ENCODE peak calls at places on chromosomes 12 and 14, in five cellular contexts. One of them, this sample, is unnamed.

GRCh38 chr14:105180598-105181528 is at the start of gene NUDT14:
- DNase-seq in HepG2: no peak
- DNase-seq in NT2/D1: no peak
- DNase-seq in GM12878: no peak
- DNase-seq in H1: peak
- DNase-seq in this sample: peak

GRCh38 chr14:30349515-30349914 is 209.4 kb upstream of the G2E3 start:
- DNase-seq in HepG2: no peak
- DNase-seq in NT2/D1: no peak
- DNase-seq in GM12878: no peak
- DNase-seq in H1: no peak
- DNase-seq in this sample: no peak

GRCh38 chr12:38669081-38669480 is 236.3 kb downstream of the CPNE8 start:
- DNase-seq in HepG2: no peak
- DNase-seq in NT2/D1: no peak
- DNase-seq in GM12878: no peak
- DNase-seq in H1: no peak
- DNase-seq in this sample: no peak

GRCh38 chr12:105175397-105175990 is 60.5 kb downstream of the APPL2 start:
- DNase-seq in HepG2: no peak
- DNase-seq in NT2/D1: no peak
- DNase-seq in GM12878: no peak
- DNase-seq in H1: no peak
- DNase-seq in this sample: no peak

GRCh38 chr12:6620137-6620884 is 13.1 kb upstream of the CHD4 start:
- DNase-seq in HepG2: no peak
- DNase-seq in NT2/D1: no peak
- DNase-seq in GM12878: no peak
- DNase-seq in H1: peak
- DNase-seq in this sample: no peak

GRCh38 chr12:28998662-28999120 is 150.4 kb upstream of the FAR2 start:
- DNase-seq in HepG2: peak
- DNase-seq in NT2/D1: peak
- DNase-seq in GM12878: no peak
- DNase-seq in H1: no peak
- DNase-seq in this sample: peak

GRCh38 chr14:68798621-68799020 is 5.8 kb upstream of the ZFP36L1 start:
- DNase-seq in HepG2: no peak
- DNase-seq in NT2/D1: no peak
- DNase-seq in GM12878: no peak
- DNase-seq in H1: no peak
- DNase-seq in this sample: no peak

GRCh38 chr14:103502877-103503276 is 19.8 kb downstream of the CKB start:
- DNase-seq in HepG2: no peak
- DNase-seq in NT2/D1: no peak
- DNase-seq in GM12878: no peak
- DNase-seq in H1: no peak
- DNase-seq in this sample: no peak

GRCh38 chr12:28793767-28794166 is 355.3 kb upstream of the FAR2 start:
- DNase-seq in HepG2: no peak
- DNase-seq in NT2/D1: no peak
- DNase-seq in GM12878: no peak
- DNase-seq in H1: no peak
- DNase-seq in this sample: no peak

GRCh38 chr12:24500466-24501232 is 448.3 kb downstream of the BCAT1 start:
- DNase-seq in HepG2: no peak
- DNase-seq in NT2/D1: no peak
- DNase-seq in GM12878: no peak
- DNase-seq in H1: no peak
- DNase-seq in this sample: no peak

GRCh38 chr12:79983969-79984629 is 49.2 kb upstream of the PPP1R12A start:
- DNase-seq in HepG2: no peak
- DNase-seq in NT2/D1: no peak
- DNase-seq in GM12878: no peak
- DNase-seq in H1: no peak
- DNase-seq in this sample: no peak

GRCh38 chr12:43112101-43112661 is 439.8 kb downstream of the ADAMTS20 start:
- DNase-seq in HepG2: no peak
- DNase-seq in NT2/D1: no peak
- DNase-seq in GM12878: no peak
- DNase-seq in H1: no peak
- DNase-seq in this sample: no peak

GRCh38 chr12:49825971-49826421 is 2.2 kb downstream of the NCKAP5L start:
- DNase-seq in HepG2: no peak
- DNase-seq in NT2/D1: no peak
- DNase-seq in GM12878: no peak
- DNase-seq in H1: no peak
- DNase-seq in this sample: no peak

GRCh38 chr12:49296836-49297694 is 2.1 kb downstream of the PRPH start:
- DNase-seq in HepG2: peak
- DNase-seq in NT2/D1: peak
- DNase-seq in GM12878: no peak
- DNase-seq in H1: peak
- DNase-seq in this sample: peak

DNA sequence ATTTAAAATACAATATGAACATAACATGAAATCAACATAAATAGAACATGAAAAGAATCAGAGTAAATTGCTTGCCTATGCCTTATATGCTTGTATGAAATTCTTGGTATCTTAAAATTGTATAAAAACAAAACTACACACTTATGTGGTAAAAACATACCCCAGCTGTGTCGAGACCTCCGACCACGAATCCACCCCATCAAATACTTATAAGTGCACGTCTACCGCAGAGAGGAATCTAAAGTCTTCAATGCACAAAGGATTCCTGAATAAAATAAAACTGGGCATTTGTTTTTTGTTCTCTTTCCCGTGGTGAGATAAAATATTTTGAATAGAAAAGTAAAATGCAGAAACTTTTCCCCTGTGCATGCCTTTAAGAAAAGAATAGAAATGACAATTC is 1.2 kb downstream of the KLRK1 start:
- DNase-seq in HepG2: no peak
- DNase-seq in NT2/D1: no peak
- DNase-seq in GM12878: no peak
- DNase-seq in H1: no peak
- DNase-seq in this sample: no peak
- TF ChIP-seq SUZ12 in HepG2: no peak
- TF ChIP-seq SUZ12 in NT2/D1: no peak
- TF ChIP-seq SUZ12 in GM12878: no peak
- TF ChIP-seq SUZ12 in H1: no peak
- TF ChIP-seq SUZ12 in this sample: no peak

DNA sequence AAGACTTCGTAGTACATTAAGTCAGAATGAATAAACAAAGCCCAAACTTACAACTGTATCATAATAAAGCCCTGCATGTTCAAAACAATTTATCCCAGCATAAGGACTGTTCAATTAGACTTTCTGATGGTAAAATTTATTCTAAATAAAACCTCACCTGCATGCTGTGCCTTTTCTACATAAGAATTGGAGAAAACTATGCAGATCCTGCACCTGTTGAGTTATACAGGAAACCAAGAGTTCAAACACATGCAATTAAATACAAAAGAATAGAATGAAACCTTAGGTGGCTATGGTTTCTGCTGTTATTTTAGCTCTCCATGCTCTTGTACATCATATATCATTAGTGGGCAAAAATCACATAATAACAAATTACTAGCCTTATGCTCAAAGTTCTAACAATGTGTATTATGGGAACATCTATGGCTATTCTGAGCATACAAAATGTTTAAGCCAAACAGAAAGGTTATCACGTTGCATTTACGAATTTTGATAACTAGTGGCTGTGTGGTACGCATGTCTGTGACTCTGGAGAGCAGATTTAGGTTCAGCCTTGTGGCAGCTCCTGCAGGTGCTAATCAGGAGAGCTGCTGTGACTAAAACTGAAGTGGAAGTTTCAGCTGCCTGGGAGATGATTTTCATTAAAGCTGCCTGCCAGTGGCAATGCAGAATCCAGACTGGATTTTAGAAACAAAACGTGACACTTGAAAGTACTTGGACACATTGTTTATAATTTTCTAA is 36.1 kb upstream of the LRFN5 start:
- DNase-seq in HepG2: no peak
- DNase-seq in NT2/D1: no peak
- DNase-seq in GM12878: no peak
- DNase-seq in H1: no peak
- DNase-seq in this sample: no peak
- TF ChIP-seq SUZ12 in HepG2: no peak
- TF ChIP-seq SUZ12 in NT2/D1: no peak
- TF ChIP-seq SUZ12 in GM12878: no peak
- TF ChIP-seq SUZ12 in H1: no peak
- TF ChIP-seq SUZ12 in this sample: no peak

DNA sequence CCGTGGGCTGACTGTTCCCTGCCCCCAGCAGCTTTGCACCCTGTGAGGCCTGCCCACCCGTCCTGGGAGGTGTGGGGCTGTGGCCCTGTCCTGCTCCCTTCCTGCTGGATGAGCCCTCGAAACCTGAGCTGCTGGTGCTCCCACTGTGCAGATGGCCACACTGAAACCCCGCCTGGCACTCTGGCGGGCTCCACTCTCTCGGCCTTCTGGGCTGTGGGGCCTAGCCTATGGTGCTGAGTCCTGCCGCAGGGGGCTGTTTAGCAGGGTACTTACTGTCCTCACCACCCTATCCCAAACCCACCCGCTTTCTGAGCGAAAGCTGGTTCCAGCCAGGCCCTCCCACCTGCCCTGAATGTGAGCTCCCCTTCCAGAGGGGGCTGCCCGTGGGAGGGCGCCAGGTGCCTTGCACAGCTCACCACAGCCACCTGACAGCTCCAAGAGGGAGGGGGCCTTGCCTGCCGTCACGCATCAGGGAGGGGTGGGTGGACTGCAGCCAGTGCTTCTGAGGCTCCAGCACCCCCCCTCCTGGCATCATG is 7.3 kb downstream of the SLC25A47 start:
- DNase-seq in HepG2: no peak
- DNase-seq in NT2/D1: no peak
- DNase-seq in GM12878: no peak
- DNase-seq in H1: no peak
- DNase-seq in this sample: no peak
- TF ChIP-seq SUZ12 in HepG2: no peak
- TF ChIP-seq SUZ12 in NT2/D1: no peak
- TF ChIP-seq SUZ12 in GM12878: no peak
- TF ChIP-seq SUZ12 in H1: no peak
- TF ChIP-seq SUZ12 in this sample: no peak

DNA sequence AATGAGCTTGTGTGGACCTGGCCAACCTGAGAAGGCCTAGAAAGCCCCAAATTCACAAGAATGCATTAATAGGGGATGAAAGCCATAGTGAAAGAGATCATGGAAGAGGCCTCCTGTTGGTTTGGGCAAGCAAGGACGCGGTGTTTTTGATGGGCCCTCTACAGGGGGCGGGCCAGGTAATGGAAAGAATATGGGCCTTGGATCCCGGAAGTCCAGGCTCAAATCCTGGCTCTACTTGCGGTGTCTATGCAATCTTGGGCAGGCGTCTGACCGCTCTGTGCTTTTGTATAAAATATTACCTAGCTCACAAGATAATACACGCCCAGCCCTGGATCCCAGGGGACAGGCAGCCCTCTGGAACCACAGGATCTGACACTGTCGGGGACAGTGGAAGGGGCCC is 41.1 kb upstream of the CLMN start:
- DNase-seq in HepG2: no peak
- DNase-seq in NT2/D1: no peak
- DNase-seq in GM12878: no peak
- DNase-seq in H1: no peak
- DNase-seq in this sample: no peak
- TF ChIP-seq SUZ12 in HepG2: no peak
- TF ChIP-seq SUZ12 in NT2/D1: no peak
- TF ChIP-seq SUZ12 in GM12878: no peak
- TF ChIP-seq SUZ12 in H1: no peak
- TF ChIP-seq SUZ12 in this sample: no peak

GRCh38 chr12:95717336-95717928 is 73.1 kb downstream of the NTN4 start:
- DNase-seq in HepG2: no peak
- DNase-seq in NT2/D1: no peak
- DNase-seq in GM12878: no peak
- DNase-seq in H1: no peak
- DNase-seq in this sample: no peak

GRCh38 chr12:95721320-95721719 is 69.2 kb downstream of the NTN4 start:
- DNase-seq in HepG2: no peak
- DNase-seq in NT2/D1: peak
- DNase-seq in GM12878: no peak
- DNase-seq in H1: no peak
- DNase-seq in this sample: no peak

GRCh38 chr12:95715177-95715576 is 75.4 kb downstream of the NTN4 start:
- DNase-seq in HepG2: no peak
- DNase-seq in NT2/D1: no peak
- DNase-seq in GM12878: no peak
- DNase-seq in H1: no peak
- DNase-seq in this sample: no peak

GRCh38 chr12:95718772-95719171 is 71.8 kb downstream of the NTN4 start:
- DNase-seq in HepG2: no peak
- DNase-seq in NT2/D1: no peak
- DNase-seq in GM12878: no peak
- DNase-seq in H1: no peak
- DNase-seq in this sample: no peak

GRCh38 chr12:95718001-95718400 is 72.6 kb downstream of the NTN4 start:
- DNase-seq in HepG2: no peak
- DNase-seq in NT2/D1: no peak
- DNase-seq in GM12878: no peak
- DNase-seq in H1: no peak
- DNase-seq in this sample: no peak
- TF ChIP-seq SUZ12 in HepG2: no peak
- TF ChIP-seq SUZ12 in NT2/D1: no peak
- TF ChIP-seq SUZ12 in GM12878: no peak
- TF ChIP-seq SUZ12 in H1: no peak
- TF ChIP-seq SUZ12 in this sample: no peak

GRCh38 chr12:288687-289086 is 26.1 kb upstream of the SLC6A13 start:
- DNase-seq in HepG2: no peak
- DNase-seq in NT2/D1: no peak
- DNase-seq in GM12878: no peak
- DNase-seq in H1: no peak
- DNase-seq in this sample: no peak

GRCh38 chr12:291153-291723 is 28.6 kb upstream of the SLC6A13 start:
- DNase-seq in HepG2: no peak
- DNase-seq in NT2/D1: no peak
- DNase-seq in GM12878: no peak
- DNase-seq in H1: no peak
- DNase-seq in this sample: no peak

GRCh38 chr12:295132-295531 is 32.5 kb upstream of the SLC6A13 start:
- DNase-seq in HepG2: no peak
- DNase-seq in NT2/D1: no peak
- DNase-seq in GM12878: no peak
- DNase-seq in H1: no peak
- DNase-seq in this sample: no peak

GRCh38 chr12:293199-293598 is 30.6 kb upstream of the SLC6A13 start:
- DNase-seq in HepG2: no peak
- DNase-seq in NT2/D1: no peak
- DNase-seq in GM12878: no peak
- DNase-seq in H1: no peak
- DNase-seq in this sample: no peak

GRCh38 chr12:292186-292585 is 29.6 kb upstream of the SLC6A13 start:
- DNase-seq in HepG2: no peak
- DNase-seq in NT2/D1: no peak
- DNase-seq in GM12878: no peak
- DNase-seq in H1: no peak
- DNase-seq in this sample: no peak
- TF ChIP-seq SUZ12 in HepG2: no peak
- TF ChIP-seq SUZ12 in NT2/D1: no peak
- TF ChIP-seq SUZ12 in GM12878: no peak
- TF ChIP-seq SUZ12 in H1: no peak
- TF ChIP-seq SUZ12 in this sample: no peak

This sample was measured in HEK293T.